ENCODE peak calls at places on chromosomes 2 and 18, in seven cellular contexts. L is neuronal stem cell, H is mammary epithelial cell, M is right atrium auricular region, F is MM.1S, V is tibial artery, O is PC-9. Z is an unnamed sample. For H3K4me1, the result is how much of the 10 kb centered on the place peaks cover.

GRCh38 chr2:207905546-207905945 is 119.8 kb downstream of the PLEKHM3 start:
- DNase-seq in O (no peak), M (no peak), F (no peak), V (no peak), L (no peak), H (no peak), Z (no peak)

GRCh38 chr2:63819765-63820717 is 21.7 kb upstream of the UGP2 start:
- DNase-seq in L (no peak), V (peak), F (no peak), O (no peak), M (peak), H (no peak), Z (no peak)

GRCh38 chr2:46657042-46657504 is 177.7 kb downstream of the TMEM247 start:
- DNase-seq in L (no peak), V (peak), O (no peak), H (peak), F (no peak), M (no peak), Z (peak)

GRCh38 chr18:57856707-57857280 is 53.7 kb upstream of the ATP8B1 start:
- DNase-seq in O (no peak), L (no peak), F (no peak), M (no peak), H (no peak), V (no peak), Z (no peak)

GRCh38 chr2:217903859-217904613 is 98.8 kb downstream of the TNS1 start:
- DNase-seq in L (no peak), M (peak), H (no peak), O (no peak), V (peak), F (no peak), Z (peak)

GRCh38 chr2:197240018-197240712 is 70.4 kb downstream of the ANKRD44 start:
- DNase-seq in O (no peak), M (no peak), L (no peak), H (no peak), V (no peak), F (peak), Z (no peak)

GRCh38 chr18:44588466-44588865 is 92.2 kb upstream of the SETBP1 start:
- DNase-seq in F (no peak), L (no peak), H (no peak), O (no peak), V (no peak), M (no peak), Z (peak)

GRCh38 chr18:57839942-57840381 is 36.8 kb upstream of the ATP8B1 start:
- DNase-seq in V (no peak), H (peak), F (no peak), L (no peak), M (no peak), O (peak), Z (peak)

GRCh38 chr2:53353372-53354111 is 414.1 kb upstream of the CHAC2 start:
- DNase-seq in V (no peak), H (peak), F (no peak), L (peak), O (peak), M (no peak), Z (peak)

GRCh38 chr2:46690825-46691224 is 211.5 kb downstream of the TMEM247 start:
- DNase-seq in O (peak), M (no peak), F (no peak), H (no peak), L (no peak), V (no peak), Z (peak)

GRCh38 chr2:42021490-42021889 is 26.3 kb upstream of the PKDCC start:
- DNase-seq in F (no peak), M (no peak), V (no peak), H (no peak), O (no peak), L (no peak), Z (peak)

GRCh38 chr2:43082878-43083261 is 143.5 kb downstream of the ZFP36L2 start:
- DNase-seq in V (peak), O (no peak), F (no peak), H (no peak), M (no peak), L (no peak), Z (no peak)

GRCh38 chr18:79945118-79946042 is 6.1 kb downstream of the SLC66A2 start:
- DNase-seq in L (no peak), O (no peak), V (peak), F (no peak), M (no peak), H (no peak), Z (no peak)

GRCh38 chr18:32907656-32908441 is 135.0 kb upstream of the KLHL14 start:
- DNase-seq in V (no peak), H (no peak), O (no peak), M (no peak), F (no peak), L (no peak), Z (no peak)

GRCh38 chr2:226207671-226208070 is 591.9 kb downstream of the IRS1 start:
- DNase-seq in F (no peak), O (no peak), L (no peak), H (no peak), M (no peak), V (no peak), Z (no peak)

GRCh38 chr2:12587729-12588522 is 128.8 kb upstream of the TRIB2 start:
- DNase-seq in H (peak), M (no peak), O (peak), L (no peak), F (peak), V (no peak), Z (peak)

GRCh38 chr2:56133931-56134629 is 49.7 kb upstream of the CCDC85A start:
- DNase-seq in V (no peak), O (no peak), L (no peak), M (no peak), H (no peak), F (no peak), Z (no peak)

GRCh38 chr2:20931346-20931745 is 108.4 kb upstream of the LDAH start:
- DNase-seq in O (peak), L (no peak), M (no peak), V (no peak), H (no peak), F (no peak), Z (no peak)

GRCh38 chr2:221415789-221416188 is 156.3 kb downstream of the EPHA4 start:
- DNase-seq in V (no peak), L (no peak), O (no peak), H (no peak), M (no peak), F (no peak), Z (no peak)

GRCh38 chr2:239826786-239827510 is 198.2 kb downstream of the NDUFA10 start:
- DNase-seq in O (no peak), M (peak), L (no peak), V (peak), H (no peak), F (no peak), Z (no peak)

GRCh38 chr2:37711308-37711731 is 39.9 kb upstream of the CDC42EP3 start:
- DNase-seq in L (no peak), V (no peak), O (peak), M (no peak), F (peak), H (peak), Z (peak)
- H3K4me1 ChIP-seq in L (under half), V (under half), O (under half), M (under half), F (under half), H (under half), Z (under half)

GRCh38 chr18:7950380-7951143 is 383.4 kb downstream of the PTPRM start:
- DNase-seq in V (no peak), L (no peak), M (no peak), F (no peak), H (peak), O (peak), Z (peak)
- H3K4me1 ChIP-seq in V (under half), L (under half), M (under half), F (under half), H (under half), O (under half), Z (under half)

GRCh38 chr2:201996681-201997254 is 36.9 kb upstream of the FZD7 start:
- DNase-seq in F (no peak), H (peak), M (no peak), V (no peak), L (no peak), O (peak), Z (no peak)

GRCh38 chr2:201999289-201999688 is 34.4 kb upstream of the FZD7 start:
- DNase-seq in L (no peak), H (no peak), F (no peak), O (no peak), V (no peak), M (no peak), Z (peak)

GRCh38 chr2:202005272-202005887 is 28.3 kb upstream of the FZD7 start:
- DNase-seq in F (peak), L (no peak), V (no peak), O (no peak), M (no peak), H (no peak), Z (no peak)

GRCh38 chr2:202002381-202002780 is 31.3 kb upstream of the FZD7 start:
- DNase-seq in V (no peak), F (no peak), M (no peak), H (no peak), O (no peak), L (no peak), Z (no peak)

DNA sequence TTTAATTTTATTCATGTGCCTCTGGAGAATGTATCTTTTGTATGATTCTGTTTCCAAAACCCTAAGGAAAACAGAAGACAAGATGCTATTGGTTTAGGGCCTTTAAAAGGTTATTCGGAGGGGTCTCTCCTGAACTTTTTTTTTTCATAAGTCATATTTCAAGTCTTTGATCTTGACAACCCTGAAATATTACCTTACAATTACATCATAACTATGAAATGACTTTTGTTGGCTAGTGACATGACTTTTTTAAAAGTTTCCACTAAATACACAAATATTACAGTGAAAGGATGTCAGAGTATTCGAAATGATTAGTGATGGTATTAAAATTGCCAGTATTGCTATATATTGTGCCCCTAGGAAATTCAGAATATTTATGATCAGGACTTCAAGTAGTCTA is 31.8 kb upstream of the FZD7 start:
- DNase-seq in V (no peak), F (no peak), M (no peak), O (no peak), L (no peak), H (no peak), Z (no peak)
- H3K4me1 ChIP-seq in V (under half), F (under half), M (under half), O (under half), L (under half), H (under half), Z (under half)

GRCh38 chr2:215422676-215423075 is 13.2 kb downstream of the FN1 start:
- DNase-seq in V (no peak), L (no peak), M (no peak), H (no peak), O (no peak), F (no peak), Z (peak)
- H3K4me1 ChIP-seq in V (under half), L (under half), M (under half), H (under half), O (under half), F (under half), Z (under half)

DNA sequence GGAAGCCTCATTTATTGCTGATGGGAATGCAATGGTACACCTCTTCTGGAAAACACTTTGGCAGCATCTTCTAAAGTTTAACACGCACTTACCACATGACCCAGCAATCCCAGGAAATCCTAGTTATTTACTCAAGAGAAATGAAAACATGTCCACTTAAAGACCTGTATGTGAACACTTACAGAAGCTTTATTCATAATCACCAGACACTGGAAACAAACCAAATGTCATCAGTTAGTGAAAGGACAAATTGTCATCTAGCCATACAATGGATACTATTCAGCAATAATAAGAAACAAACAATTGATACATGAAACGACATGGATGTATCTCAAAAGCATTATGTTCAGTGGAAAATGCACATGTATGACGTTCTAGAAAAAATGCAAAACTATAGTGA is 10.1 kb downstream of the DNER start:
- DNase-seq in H (no peak), L (no peak), O (no peak), M (no peak), V (no peak), F (no peak), Z (no peak)
- H3K4me1 ChIP-seq in H (under half), L (under half), O (under half), M (under half), V (under half), F (under half), Z (under half)

GRCh38 chr2:159715451-159715850 is 3.1 kb downstream of the MARCHF7 start:
- DNase-seq in M (no peak), O (peak), F (no peak), L (no peak), H (peak), V (no peak), Z (no peak)

GRCh38 chr2:159713691-159714585 is 1.6 kb downstream of the MARCHF7 start:
- DNase-seq in L (no peak), M (no peak), V (no peak), O (no peak), F (peak), H (peak), Z (peak)

GRCh38 chr2:159712929-159713575 is 746 bp downstream of the MARCHF7 start:
- DNase-seq in O (no peak), F (peak), M (no peak), H (peak), L (no peak), V (no peak), Z (peak)

GRCh38 chr2:159714586-159714930 is 2.3 kb downstream of the MARCHF7 start:
- DNase-seq in V (no peak), M (no peak), H (no peak), F (no peak), L (no peak), O (no peak), Z (no peak)

DNA sequence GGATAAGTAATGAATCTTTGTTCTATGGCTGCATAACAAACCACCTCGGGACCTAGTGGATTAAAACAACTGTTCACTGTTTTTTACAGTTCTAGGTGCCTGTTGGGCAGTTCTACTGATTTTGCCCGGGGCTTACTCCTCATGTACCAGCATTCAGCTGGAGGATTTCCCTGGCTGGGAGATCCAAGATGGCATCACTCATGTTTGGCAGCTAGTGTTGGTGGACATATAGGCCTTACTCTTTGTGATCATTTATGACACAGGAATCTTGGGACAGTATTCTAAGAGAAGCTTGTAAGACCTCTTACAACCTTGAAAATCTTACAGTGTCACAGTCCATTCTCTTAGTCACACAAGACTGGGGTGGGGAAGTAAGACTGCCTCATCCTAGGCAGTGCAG is 4.6 kb downstream of the MARCHF7 start:
- DNase-seq in V (no peak), F (no peak), L (no peak), H (no peak), O (no peak), M (no peak), Z (no peak)
- H3K4me1 ChIP-seq in V (half or more), F (under half), L (under half), H (under half), O (under half), M (under half), Z (under half)

DNA sequence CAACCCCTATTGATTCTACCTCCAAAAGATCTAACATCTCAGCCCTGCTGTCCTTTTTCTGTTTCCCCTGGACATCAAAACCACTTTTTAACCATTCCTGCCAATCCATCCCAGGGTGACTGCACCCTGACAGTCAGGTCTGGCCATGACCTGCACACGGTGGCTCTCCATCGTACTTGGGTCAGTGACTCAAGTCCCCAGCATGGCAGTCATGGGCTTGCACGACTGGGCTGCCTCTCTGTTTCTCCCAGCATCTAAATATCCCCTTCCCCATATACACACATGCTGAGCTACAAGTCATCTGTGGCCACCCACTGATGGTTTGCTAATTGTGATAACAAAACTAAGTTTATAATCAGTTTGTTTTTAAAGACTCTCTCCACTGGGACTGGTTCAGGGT is 6.6 kb downstream of the NCK2 start:
- DNase-seq in V (no peak), F (no peak), M (no peak), L (no peak), H (no peak), O (no peak), Z (no peak)
- H3K4me1 ChIP-seq in V (under half), F (under half), M (under half), L (under half), H (under half), O (under half), Z (under half)

GRCh38 chr2:200320991-200321390 is 14.5 kb downstream of the SPATS2L start:
- DNase-seq in L (no peak), O (no peak), F (no peak), M (no peak), V (no peak), H (no peak), Z (no peak)

GRCh38 chr2:200324362-200324761 is 17.9 kb downstream of the SPATS2L start:
- DNase-seq in V (no peak), F (no peak), H (no peak), L (no peak), O (no peak), M (no peak), Z (no peak)

GRCh38 chr2:200321780-200322534 is 15.5 kb downstream of the SPATS2L start:
- DNase-seq in L (no peak), O (peak), M (no peak), F (no peak), H (no peak), V (no peak), Z (no peak)

GRCh38 chr2:200320344-200320743 is 13.9 kb downstream of the SPATS2L start:
- DNase-seq in F (no peak), L (no peak), V (no peak), O (no peak), M (no peak), H (peak), Z (no peak)

DNA sequence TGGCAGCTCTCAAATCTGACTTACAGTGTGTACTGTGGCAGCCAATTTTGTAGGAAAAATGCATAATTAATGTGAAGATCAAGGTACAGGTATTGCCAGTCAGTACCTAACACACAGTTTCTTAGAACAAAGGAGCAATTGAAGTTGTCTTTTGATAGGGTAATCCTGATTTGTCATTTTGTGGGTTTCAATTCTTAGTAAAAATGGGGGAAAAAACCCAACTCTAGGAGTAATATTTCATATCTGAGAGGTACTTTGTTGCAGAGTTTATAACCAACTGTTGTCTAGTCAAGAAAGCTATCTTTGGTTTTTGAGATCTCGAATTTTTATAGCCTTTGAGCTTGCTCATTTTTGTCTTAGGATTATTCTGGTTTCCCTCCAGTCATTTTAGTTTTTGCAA is 16.1 kb downstream of the SPATS2L start:
- DNase-seq in F (no peak), V (no peak), H (no peak), M (no peak), L (no peak), O (no peak), Z (no peak)
- H3K4me1 ChIP-seq in F (under half), V (under half), H (under half), M (under half), L (under half), O (half or more), Z (under half)

Z was measured in fibroblast of lung.